ENCODE peak calls at places on chromosomes 7 and 10, in four cellular contexts. One of them, this sample, is unnamed.

GRCh38 chr7:79050592-79050991 is 402.9 kb downstream of the MAGI2 start:
- DNase-seq in WTC11: no peak
- DNase-seq in HepG2: no peak
- DNase-seq in K562: no peak
- DNase-seq in this sample: no peak

GRCh38 chr7:3246133-3246532 is 54.9 kb upstream of the SDK1 start:
- DNase-seq in HepG2: no peak
- DNase-seq in K562: no peak
- DNase-seq in WTC11: no peak
- DNase-seq in this sample: no peak

GRCh38 chr10:124632064-124632531 is 112.1 kb downstream of the FAM53B start:
- DNase-seq in WTC11: peak; percentile 48
- DNase-seq in K562: no peak
- DNase-seq in HepG2: peak; percentile 8
- DNase-seq in this sample: no peak

GRCh38 chr7:120993011-120993574 is 4.6 kb downstream of the CPED1 start:
- DNase-seq in HepG2: no peak
- DNase-seq in K562: no peak
- DNase-seq in WTC11: no peak
- DNase-seq in this sample: no peak

GRCh38 chr10:69180525-69181204 is 631 bp downstream of the SUPV3L1 start:
- DNase-seq in K562: peak; percentile 71
- DNase-seq in HepG2: no peak
- DNase-seq in WTC11: no peak
- DNase-seq in this sample: no peak

GRCh38 chr7:3399858-3400257 is 98.8 kb downstream of the SDK1 start:
- DNase-seq in WTC11: peak; percentile 78
- DNase-seq in K562: no peak
- DNase-seq in HepG2: peak; percentile 73
- DNase-seq in this sample: no peak

GRCh38 chr10:126525326-126525725 is 137.0 kb upstream of the ADAM12 start:
- DNase-seq in HepG2: no peak
- DNase-seq in K562: no peak
- DNase-seq in WTC11: no peak
- DNase-seq in this sample: no peak

GRCh38 chr10:101287922-101288638 is 58.8 kb upstream of the LBX1 start:
- DNase-seq in HepG2: peak; percentile 50
- DNase-seq in K562: peak; percentile 50
- DNase-seq in WTC11: peak; percentile 78
- DNase-seq in this sample: peak; percentile 57

GRCh38 chr10:12130237-12130872 is 878 bp downstream of the SEC61A2 start:
- DNase-seq in HepG2: peak; percentile 71
- DNase-seq in K562: no peak
- DNase-seq in WTC11: peak; percentile 17
- DNase-seq in this sample: peak; percentile 61

GRCh38 chr7:104805449-104806317 is 208.3 kb upstream of the KMT2E start:
- DNase-seq in HepG2: no peak
- DNase-seq in WTC11: no peak
- DNase-seq in K562: no peak
- DNase-seq in this sample: no peak

GRCh38 chr10:15789793-15790525 is 70.2 kb upstream of the ITGA8 start:
- DNase-seq in K562: no peak
- DNase-seq in HepG2: no peak
- DNase-seq in WTC11: no peak
- DNase-seq in this sample: no peak

GRCh38 chr7:67713651-67714050 is 717.0 kb downstream of the TYW1 start:
- DNase-seq in K562: no peak
- DNase-seq in WTC11: no peak
- DNase-seq in HepG2: no peak
- DNase-seq in this sample: no peak

DNA sequence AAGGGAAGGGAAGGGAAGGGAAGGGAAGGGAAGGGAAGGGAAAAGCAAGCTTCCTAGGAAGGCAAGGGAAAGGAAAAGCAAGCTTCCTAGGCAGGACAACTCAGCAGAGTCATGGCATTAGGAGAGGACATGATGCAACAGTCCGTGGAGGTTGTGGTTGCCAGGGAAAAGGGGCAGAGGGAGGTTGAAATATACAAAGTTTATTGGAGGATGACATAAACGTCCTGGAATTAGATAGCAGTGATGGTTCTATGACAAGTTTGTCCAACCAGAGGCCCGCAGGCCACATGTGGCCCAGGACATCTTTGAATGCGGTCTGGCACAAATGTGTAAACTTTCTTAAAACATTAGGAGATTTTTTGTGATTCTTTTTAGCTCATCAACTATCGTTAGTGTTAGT is 59.8 kb upstream of the OPN4 start:
- DNase-seq in K562: no peak
- DNase-seq in HepG2: no peak
- DNase-seq in WTC11: no peak
- DNase-seq in this sample: no peak
- TF ChIP-seq ELF4 in K562: no peak
- TF ChIP-seq ELF4 in HepG2: no peak
- TF ChIP-seq ELF4 in WTC11: no peak
- TF ChIP-seq ELF4 in this sample: no peak

DNA sequence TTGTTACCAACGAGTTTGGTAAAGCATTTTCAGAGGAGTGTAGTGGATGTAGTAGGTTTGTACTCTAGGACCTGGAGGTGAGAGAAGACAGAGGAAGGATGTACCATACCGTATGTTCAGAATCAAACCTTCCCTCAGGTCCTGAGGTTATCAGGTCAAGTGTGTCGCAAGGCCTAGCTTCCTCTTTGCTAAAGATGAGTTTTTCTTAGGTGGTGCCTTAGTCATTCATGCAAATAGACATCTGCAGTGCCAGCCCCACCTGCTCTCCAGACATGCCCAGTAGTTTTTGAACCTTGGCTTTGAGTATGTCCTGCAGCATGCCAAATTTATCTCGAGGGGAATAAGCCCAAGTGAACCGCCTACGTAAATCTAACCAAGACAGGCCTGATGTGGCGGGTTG is 71.3 kb downstream of the HDAC9 start:
- DNase-seq in HepG2: no peak
- DNase-seq in WTC11: no peak
- DNase-seq in K562: no peak
- DNase-seq in this sample: no peak
- TF ChIP-seq ELF4 in HepG2: no peak
- TF ChIP-seq ELF4 in WTC11: no peak
- TF ChIP-seq ELF4 in K562: no peak
- TF ChIP-seq ELF4 in this sample: no peak

DNA sequence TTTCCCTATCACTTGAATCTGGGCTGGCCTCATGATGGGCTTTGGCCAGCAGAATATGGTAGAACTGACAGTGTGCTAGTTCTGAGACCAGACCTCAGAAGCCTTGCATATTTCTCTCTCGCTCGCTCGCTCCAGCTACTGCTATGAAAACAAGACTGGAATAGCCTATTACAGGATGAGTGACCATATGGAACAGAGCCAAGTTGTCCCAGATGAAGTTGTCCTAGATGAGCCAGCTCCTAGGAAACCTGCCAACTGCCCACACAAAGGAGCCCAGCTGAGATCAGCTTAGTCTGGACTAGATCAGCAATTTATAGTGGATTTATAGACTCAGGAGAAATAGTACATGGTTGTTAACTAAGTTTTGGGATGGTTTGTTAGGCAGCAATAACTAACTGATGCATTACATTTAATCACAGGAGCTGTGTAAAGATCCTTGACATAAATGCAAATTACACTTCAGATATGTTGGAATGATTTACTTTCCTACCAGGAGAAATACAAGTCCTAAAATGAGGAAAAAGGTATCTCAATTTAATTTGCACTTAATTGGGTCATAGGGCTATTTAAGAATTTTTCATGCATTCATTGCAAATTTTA is 6.8 kb upstream of the HECW1 start:
- DNase-seq in HepG2: no peak
- DNase-seq in K562: no peak
- DNase-seq in WTC11: no peak
- DNase-seq in this sample: no peak
- TF ChIP-seq ELF4 in HepG2: no peak
- TF ChIP-seq ELF4 in K562: no peak
- TF ChIP-seq ELF4 in WTC11: no peak
- TF ChIP-seq ELF4 in this sample: no peak

GRCh38 chr7:6422095-6422494 is 25.7 kb downstream of the DAGLB start:
- DNase-seq in HepG2: no peak
- DNase-seq in K562: no peak
- DNase-seq in WTC11: no peak
- DNase-seq in this sample: no peak

GRCh38 chr7:6424702-6425072 is 23.1 kb downstream of the DAGLB start:
- DNase-seq in K562: no peak
- DNase-seq in WTC11: no peak
- DNase-seq in HepG2: no peak
- DNase-seq in this sample: no peak

GRCh38 chr7:6425948-6426347 is 21.8 kb downstream of the DAGLB start:
- DNase-seq in WTC11: no peak
- DNase-seq in K562: no peak
- DNase-seq in HepG2: no peak
- DNase-seq in this sample: no peak

GRCh38 chr7:6422926-6423632 is 24.7 kb downstream of the DAGLB start:
- DNase-seq in HepG2: no peak
- DNase-seq in WTC11: no peak
- DNase-seq in K562: no peak
- DNase-seq in this sample: no peak

DNA sequence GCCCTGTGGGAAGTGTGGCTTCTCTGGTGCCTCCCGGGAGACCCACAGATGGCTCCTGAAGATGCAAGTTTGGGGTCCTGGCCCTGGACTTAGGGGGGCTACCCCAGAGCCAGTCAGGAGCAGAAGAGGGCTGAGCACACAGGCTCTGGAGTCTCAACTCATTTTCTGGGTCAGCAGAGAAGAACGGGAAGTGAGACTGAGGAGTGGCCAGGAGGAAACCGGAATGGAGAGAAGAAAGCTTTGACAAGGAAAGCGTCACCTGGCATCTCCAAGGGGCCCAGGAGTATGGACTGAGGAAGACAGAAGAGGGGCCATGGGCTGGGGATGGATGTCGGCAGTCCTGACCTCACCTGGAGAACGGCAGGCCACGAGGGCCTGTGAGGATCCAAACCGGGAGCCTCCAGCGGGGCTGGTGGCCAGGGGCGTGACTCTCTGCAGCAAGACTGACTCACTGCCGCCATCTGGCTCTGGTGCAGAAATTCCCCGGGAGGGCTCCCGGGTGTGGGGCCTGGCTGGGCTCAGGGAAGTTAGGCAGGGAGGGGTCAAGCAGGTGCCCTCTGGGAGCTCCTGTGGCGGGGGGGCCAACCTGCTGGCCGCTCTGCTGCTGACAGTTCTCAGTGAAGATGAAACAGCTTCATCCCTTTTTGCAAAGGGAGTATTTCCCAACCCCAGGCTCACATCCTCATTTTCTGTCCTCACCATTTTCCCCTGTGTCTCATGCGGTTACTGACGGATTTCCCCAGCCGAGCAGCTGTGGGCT is 23.6 kb downstream of the DAGLB start:
- DNase-seq in HepG2: no peak
- DNase-seq in WTC11: no peak
- DNase-seq in K562: peak; percentile 36
- DNase-seq in this sample: peak; percentile 57
- TF ChIP-seq ELF4 in HepG2: no peak
- TF ChIP-seq ELF4 in WTC11: no peak
- TF ChIP-seq ELF4 in K562: no peak
- TF ChIP-seq ELF4 in this sample: no peak

GRCh38 chr7:23230586-23231195 is 15.9 kb upstream of the GPNMB start:
- DNase-seq in HepG2: no peak
- DNase-seq in WTC11: no peak
- DNase-seq in K562: no peak
- DNase-seq in this sample: no peak

GRCh38 chr7:23232966-23233365 is 13.6 kb upstream of the GPNMB start:
- DNase-seq in K562: no peak
- DNase-seq in HepG2: no peak
- DNase-seq in WTC11: no peak
- DNase-seq in this sample: no peak

GRCh38 chr7:23226841-23227450 is 19.6 kb upstream of the GPNMB start:
- DNase-seq in K562: no peak
- DNase-seq in HepG2: no peak
- DNase-seq in WTC11: no peak
- DNase-seq in this sample: no peak

GRCh38 chr7:23222439-23223045 is 24.0 kb upstream of the GPNMB start:
- DNase-seq in K562: no peak
- DNase-seq in HepG2: peak; percentile 5
- DNase-seq in WTC11: no peak
- DNase-seq in this sample: no peak

DNA sequence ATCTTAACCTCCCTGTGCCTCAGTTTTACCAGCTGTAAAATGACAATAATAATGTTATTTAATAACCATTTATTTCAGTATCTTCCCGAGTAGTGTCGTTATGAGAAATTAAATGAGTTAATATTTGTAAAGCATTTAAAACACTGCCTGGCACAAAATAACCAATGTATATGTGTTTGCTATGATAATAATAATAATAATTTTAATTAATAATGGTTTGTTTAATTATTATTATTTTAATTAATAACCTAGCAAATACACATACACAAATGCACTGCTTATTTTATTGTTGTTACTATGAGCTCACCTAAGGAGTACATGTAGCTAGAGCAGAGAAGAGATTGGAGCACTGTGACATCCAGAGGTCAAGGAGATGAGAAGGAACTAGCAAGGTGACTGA is 18.2 kb upstream of the GPNMB start:
- DNase-seq in WTC11: no peak
- DNase-seq in K562: no peak
- DNase-seq in HepG2: no peak
- DNase-seq in this sample: no peak
- TF ChIP-seq ELF4 in WTC11: no peak
- TF ChIP-seq ELF4 in K562: no peak
- TF ChIP-seq ELF4 in HepG2: no peak
- TF ChIP-seq ELF4 in this sample: no peak